ENCODE peak calls at places on chromosomes 1 and 21, in seven cellular contexts. One of them, this sample, is unnamed.

GRCh38 chr21:40255665-40256064 is 388.4 kb downstream of the PCP4 start:
- DNase-seq in suprapubic skin: no peak
- DNase-seq in CD8-positive, alpha-beta T cell: no peak
- DNase-seq in uterus: no peak
- DNase-seq in fibroblast of lung: no peak
- DNase-seq in left ventricle myocardium inferior: no peak
- DNase-seq in heart left ventricle: no peak
- DNase-seq in this sample: no peak

GRCh38 chr1:3352952-3353331 is 101.5 kb upstream of the ARHGEF16 start:
- DNase-seq in suprapubic skin: no peak
- DNase-seq in CD8-positive, alpha-beta T cell: no peak
- DNase-seq in uterus: peak
- DNase-seq in fibroblast of lung: peak
- DNase-seq in left ventricle myocardium inferior: peak
- DNase-seq in heart left ventricle: peak
- DNase-seq in this sample: no peak

GRCh38 chr1:155120253-155120652 is 7.4 kb upstream of the EFNA1 start:
- DNase-seq in suprapubic skin: no peak
- DNase-seq in CD8-positive, alpha-beta T cell: no peak
- DNase-seq in uterus: no peak
- DNase-seq in fibroblast of lung: no peak
- DNase-seq in left ventricle myocardium inferior: no peak
- DNase-seq in heart left ventricle: no peak
- DNase-seq in this sample: no peak

GRCh38 chr1:173870252-173871075 is 2.3 kb downstream of the ZBTB37 start:
- DNase-seq in suprapubic skin: no peak
- DNase-seq in CD8-positive, alpha-beta T cell: peak
- DNase-seq in uterus: no peak
- DNase-seq in fibroblast of lung: no peak
- DNase-seq in left ventricle myocardium inferior: no peak
- DNase-seq in heart left ventricle: no peak
- DNase-seq in this sample: no peak

GRCh38 chr1:150572918-150573647 is 6.3 kb downstream of the MCL1 start:
- DNase-seq in suprapubic skin: no peak
- DNase-seq in CD8-positive, alpha-beta T cell: no peak
- DNase-seq in uterus: no peak
- DNase-seq in fibroblast of lung: no peak
- DNase-seq in left ventricle myocardium inferior: no peak
- DNase-seq in heart left ventricle: no peak
- DNase-seq in this sample: no peak

GRCh38 chr1:116663821-116664220 is 3.7 kb downstream of the IGSF3 start:
- DNase-seq in suprapubic skin: no peak
- DNase-seq in CD8-positive, alpha-beta T cell: no peak
- DNase-seq in uterus: no peak
- DNase-seq in fibroblast of lung: no peak
- DNase-seq in left ventricle myocardium inferior: no peak
- DNase-seq in heart left ventricle: no peak
- DNase-seq in this sample: no peak

GRCh38 chr1:92484472-92485373 is 2.0 kb downstream of the GFI1 start:
- DNase-seq in suprapubic skin: no peak
- DNase-seq in CD8-positive, alpha-beta T cell: peak
- DNase-seq in uterus: no peak
- DNase-seq in fibroblast of lung: no peak
- DNase-seq in left ventricle myocardium inferior: no peak
- DNase-seq in heart left ventricle: peak
- DNase-seq in this sample: peak

GRCh38 chr1:21861602-21862429 is 49.8 kb downstream of the LDLRAD2 start:
- DNase-seq in suprapubic skin: no peak
- DNase-seq in CD8-positive, alpha-beta T cell: no peak
- DNase-seq in uterus: no peak
- DNase-seq in fibroblast of lung: peak
- DNase-seq in left ventricle myocardium inferior: no peak
- DNase-seq in heart left ventricle: no peak
- DNase-seq in this sample: no peak

GRCh38 chr1:48039088-48040049 is 42.2 kb upstream of the TRABD2B start:
- DNase-seq in suprapubic skin: no peak
- DNase-seq in CD8-positive, alpha-beta T cell: no peak
- DNase-seq in uterus: no peak
- DNase-seq in fibroblast of lung: peak
- DNase-seq in left ventricle myocardium inferior: no peak
- DNase-seq in heart left ventricle: no peak
- DNase-seq in this sample: no peak

GRCh38 chr1:27868556-27868931 is 3.8 kb upstream of the THEMIS2 start:
- DNase-seq in suprapubic skin: no peak
- DNase-seq in CD8-positive, alpha-beta T cell: no peak
- DNase-seq in uterus: no peak
- DNase-seq in fibroblast of lung: no peak
- DNase-seq in left ventricle myocardium inferior: no peak
- DNase-seq in heart left ventricle: no peak
- DNase-seq in this sample: no peak

GRCh38 chr1:200506471-200506870 is 96.6 kb upstream of the ZNF281 start:
- DNase-seq in suprapubic skin: no peak
- DNase-seq in CD8-positive, alpha-beta T cell: no peak
- DNase-seq in uterus: no peak
- DNase-seq in fibroblast of lung: no peak
- DNase-seq in left ventricle myocardium inferior: no peak
- DNase-seq in heart left ventricle: no peak
- DNase-seq in this sample: no peak

GRCh38 chr21:45545691-45546531 is 3.7 kb upstream of the SLC19A1 start:
- DNase-seq in suprapubic skin: peak
- DNase-seq in CD8-positive, alpha-beta T cell: no peak
- DNase-seq in uterus: no peak
- DNase-seq in fibroblast of lung: no peak
- DNase-seq in left ventricle myocardium inferior: peak
- DNase-seq in heart left ventricle: peak
- DNase-seq in this sample: no peak

GRCh38 chr1:40270152-40270834 is 12.3 kb downstream of the ZMPSTE24 start:
- DNase-seq in suprapubic skin: no peak
- DNase-seq in CD8-positive, alpha-beta T cell: no peak
- DNase-seq in uterus: no peak
- DNase-seq in fibroblast of lung: peak
- DNase-seq in left ventricle myocardium inferior: no peak
- DNase-seq in heart left ventricle: no peak
- DNase-seq in this sample: no peak

GRCh38 chr1:54984126-54984842 is 3.9 kb downstream of the TMEM61 start:
- DNase-seq in suprapubic skin: no peak
- DNase-seq in CD8-positive, alpha-beta T cell: no peak
- DNase-seq in uterus: no peak
- DNase-seq in fibroblast of lung: no peak
- DNase-seq in left ventricle myocardium inferior: no peak
- DNase-seq in heart left ventricle: no peak
- DNase-seq in this sample: no peak

GRCh38 chr1:232012773-232013386 is 386.3 kb downstream of the DISC1 start:
- DNase-seq in suprapubic skin: no peak
- DNase-seq in CD8-positive, alpha-beta T cell: no peak
- DNase-seq in uterus: peak
- DNase-seq in fibroblast of lung: peak
- DNase-seq in left ventricle myocardium inferior: peak
- DNase-seq in heart left ventricle: no peak
- DNase-seq in this sample: peak

GRCh38 chr1:15288173-15288926 is 41.3 kb downstream of the FHAD1 start:
- DNase-seq in suprapubic skin: no peak
- DNase-seq in CD8-positive, alpha-beta T cell: no peak
- DNase-seq in uterus: no peak
- DNase-seq in fibroblast of lung: no peak
- DNase-seq in left ventricle myocardium inferior: no peak
- DNase-seq in heart left ventricle: no peak
- DNase-seq in this sample: no peak
- TF ChIP-seq CTCF in suprapubic skin: no peak
- TF ChIP-seq CTCF in CD8-positive, alpha-beta T cell: no peak
- TF ChIP-seq CTCF in uterus: no peak
- TF ChIP-seq CTCF in fibroblast of lung: no peak
- TF ChIP-seq CTCF in left ventricle myocardium inferior: no peak
- TF ChIP-seq CTCF in heart left ventricle: no peak
- TF ChIP-seq CTCF in this sample: no peak

GRCh38 chr1:229141271-229141670 is 129.6 kb upstream of the RAB4A start:
- DNase-seq in suprapubic skin: no peak
- DNase-seq in CD8-positive, alpha-beta T cell: no peak
- DNase-seq in uterus: no peak
- DNase-seq in fibroblast of lung: no peak
- DNase-seq in left ventricle myocardium inferior: no peak
- DNase-seq in heart left ventricle: no peak
- DNase-seq in this sample: no peak

GRCh38 chr1:229140018-229140417 is 130.9 kb upstream of the RAB4A start:
- DNase-seq in suprapubic skin: no peak
- DNase-seq in CD8-positive, alpha-beta T cell: no peak
- DNase-seq in uterus: no peak
- DNase-seq in fibroblast of lung: no peak
- DNase-seq in left ventricle myocardium inferior: no peak
- DNase-seq in heart left ventricle: no peak
- DNase-seq in this sample: no peak

GRCh38 chr1:229139320-229139719 is 131.6 kb upstream of the RAB4A start:
- DNase-seq in suprapubic skin: no peak
- DNase-seq in CD8-positive, alpha-beta T cell: no peak
- DNase-seq in uterus: no peak
- DNase-seq in fibroblast of lung: no peak
- DNase-seq in left ventricle myocardium inferior: no peak
- DNase-seq in heart left ventricle: no peak
- DNase-seq in this sample: no peak

GRCh38 chr1:229142496-229142895 is 128.4 kb upstream of the RAB4A start:
- DNase-seq in suprapubic skin: no peak
- DNase-seq in CD8-positive, alpha-beta T cell: no peak
- DNase-seq in uterus: no peak
- DNase-seq in fibroblast of lung: no peak
- DNase-seq in left ventricle myocardium inferior: no peak
- DNase-seq in heart left ventricle: no peak
- DNase-seq in this sample: no peak

DNA sequence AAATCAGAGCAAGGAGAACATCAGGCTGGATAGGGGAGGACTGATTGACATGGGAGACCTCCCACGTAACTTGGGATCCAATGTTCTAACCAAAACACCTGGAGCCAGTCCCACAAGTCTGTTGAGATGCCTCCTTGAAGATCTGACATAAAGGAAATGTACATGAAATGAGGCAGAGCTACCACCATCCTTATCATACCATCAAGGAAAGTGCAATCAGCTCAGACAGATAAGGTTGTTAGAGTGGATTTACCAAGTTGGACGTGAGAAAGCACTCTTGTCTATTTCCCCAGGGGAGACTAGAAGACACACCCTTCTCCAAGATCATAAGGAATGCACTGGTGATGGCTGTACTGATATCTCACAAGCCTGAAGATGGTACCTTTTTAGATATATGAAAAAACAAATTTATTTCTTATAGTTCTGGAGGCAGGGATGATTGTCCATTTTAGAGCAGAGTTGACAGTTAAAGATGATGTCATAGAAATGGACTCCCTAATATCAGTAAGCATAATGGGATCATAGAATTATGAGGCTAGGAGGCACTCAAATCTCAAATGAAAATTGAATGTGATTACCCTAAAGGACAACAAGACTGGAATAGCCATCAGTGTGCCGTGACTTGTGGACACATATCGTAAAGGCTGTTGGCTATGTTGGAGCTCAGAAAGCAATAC is 129.1 kb upstream of the RAB4A start:
- DNase-seq in suprapubic skin: no peak
- DNase-seq in CD8-positive, alpha-beta T cell: no peak
- DNase-seq in uterus: no peak
- DNase-seq in fibroblast of lung: no peak
- DNase-seq in left ventricle myocardium inferior: no peak
- DNase-seq in heart left ventricle: no peak
- DNase-seq in this sample: no peak
- H3K27ac ChIP-seq in suprapubic skin: no peak
- H3K27ac ChIP-seq in CD8-positive, alpha-beta T cell: no peak
- H3K27ac ChIP-seq in uterus: no peak
- H3K27ac ChIP-seq in fibroblast of lung: no peak
- H3K27ac ChIP-seq in left ventricle myocardium inferior: no peak
- H3K27ac ChIP-seq in heart left ventricle: no peak
- H3K27ac ChIP-seq in this sample: no peak

DNA sequence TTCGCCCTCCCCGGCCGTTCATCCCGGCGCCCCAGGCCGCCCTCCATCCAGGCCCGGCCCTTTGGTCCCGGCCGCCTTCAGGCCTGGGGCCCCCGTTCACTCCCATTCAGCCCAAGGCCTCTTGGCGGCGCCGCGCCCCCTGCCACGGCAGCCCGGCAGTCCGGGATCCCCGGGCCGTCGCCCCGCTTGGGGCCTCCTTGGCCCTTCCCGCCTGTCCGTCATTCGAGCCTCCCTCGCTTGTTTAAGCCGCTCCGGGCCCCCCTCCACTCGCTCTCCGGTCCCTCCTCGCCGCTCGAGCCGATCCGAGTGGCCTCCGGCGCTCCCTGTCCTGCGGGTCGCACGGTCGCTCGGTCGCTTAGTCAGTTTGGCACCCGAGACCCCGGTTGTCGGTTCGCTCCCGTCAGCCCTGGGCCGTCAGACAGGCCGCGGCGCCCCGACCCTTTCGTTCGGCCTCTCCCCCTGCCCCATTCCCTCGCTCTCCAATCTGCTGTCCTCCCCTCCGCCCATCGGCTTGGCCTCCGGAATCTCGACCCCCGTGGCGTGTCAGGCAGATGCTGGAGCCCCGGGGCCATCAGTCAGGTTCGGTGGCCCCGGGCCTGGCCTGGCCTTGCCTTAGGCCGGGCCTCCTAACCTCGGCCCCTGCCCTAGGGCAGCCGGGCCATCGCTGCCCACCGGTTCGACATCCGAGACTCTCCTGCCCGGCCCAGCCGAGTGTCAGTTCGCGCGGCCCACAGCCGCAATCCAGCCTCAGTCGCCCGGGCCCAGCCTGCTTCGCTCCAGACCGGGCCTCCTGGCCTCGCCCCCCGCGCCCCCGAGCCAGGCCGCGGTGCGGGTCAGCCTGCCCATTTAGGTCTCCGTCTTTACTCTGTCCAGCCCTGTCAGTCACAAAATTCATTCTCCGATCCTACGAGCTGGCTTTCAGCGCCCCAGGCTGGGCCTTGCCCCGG is 1.1 kb downstream of the LRRC41 start:
- DNase-seq in suprapubic skin: peak
- DNase-seq in CD8-positive, alpha-beta T cell: peak
- DNase-seq in uterus: peak
- DNase-seq in fibroblast of lung: peak
- DNase-seq in left ventricle myocardium inferior: peak
- DNase-seq in heart left ventricle: peak
- DNase-seq in this sample: peak
- TF ChIP-seq CTCF in suprapubic skin: no peak
- TF ChIP-seq CTCF in CD8-positive, alpha-beta T cell: peak
- TF ChIP-seq CTCF in uterus: peak
- TF ChIP-seq CTCF in fibroblast of lung: no peak
- TF ChIP-seq CTCF in left ventricle myocardium inferior: no peak
- TF ChIP-seq CTCF in heart left ventricle: peak
- TF ChIP-seq CTCF in this sample: peak

DNA sequence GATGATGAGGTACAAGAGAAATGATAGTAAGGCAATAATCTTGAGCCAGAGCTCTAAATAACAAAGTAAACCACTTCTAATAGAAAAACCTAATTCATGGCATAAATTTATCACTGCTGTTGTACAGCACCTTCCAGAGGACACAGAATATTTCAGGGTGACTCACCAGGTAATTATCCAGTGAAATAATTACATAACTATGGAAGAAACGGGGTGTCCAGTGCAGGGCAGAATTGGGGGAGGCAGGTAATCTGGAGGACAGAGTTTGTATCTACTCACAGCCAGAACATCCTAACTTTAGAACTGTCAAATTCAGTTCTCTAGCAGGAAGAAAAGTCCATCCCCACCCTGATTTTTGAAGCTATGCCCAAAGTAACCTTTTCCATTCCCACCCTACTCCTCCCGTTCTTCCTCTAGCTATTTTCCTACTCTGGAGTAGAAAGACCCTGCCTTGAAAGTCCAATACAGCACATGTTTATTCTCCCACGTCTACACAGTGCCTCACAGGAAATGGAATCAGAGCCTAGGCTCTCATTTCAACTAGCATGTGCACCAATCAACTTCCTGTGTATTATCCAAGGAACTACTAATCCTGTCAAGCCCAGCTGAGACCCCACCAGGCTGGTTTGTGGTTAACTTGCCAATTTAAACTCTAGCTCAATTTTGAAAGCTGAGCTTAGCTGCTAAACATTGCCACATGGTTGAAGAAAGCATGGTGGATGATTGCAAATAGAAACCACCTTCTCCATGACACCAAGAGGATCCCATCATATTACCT is 96.6 kb downstream of the PTPN14 start:
- DNase-seq in suprapubic skin: no peak
- DNase-seq in CD8-positive, alpha-beta T cell: no peak
- DNase-seq in uterus: no peak
- DNase-seq in fibroblast of lung: peak
- DNase-seq in left ventricle myocardium inferior: no peak
- DNase-seq in heart left ventricle: no peak
- DNase-seq in this sample: no peak
- H3K27ac ChIP-seq in suprapubic skin: no peak
- H3K27ac ChIP-seq in CD8-positive, alpha-beta T cell: no peak
- H3K27ac ChIP-seq in uterus: peak
- H3K27ac ChIP-seq in fibroblast of lung: peak
- H3K27ac ChIP-seq in left ventricle myocardium inferior: peak
- H3K27ac ChIP-seq in heart left ventricle: peak
- H3K27ac ChIP-seq in this sample: peak

This sample was measured in psoas muscle.